ENCODE peak calls at places on chromosomes 5 and 9, in four cellular contexts. E is H1, W is HepG2, J is GM12878. D is an unnamed sample.
A peak's percentile ranks its signal among the peaks of the same experiment; 100 is the strongest.

GRCh38 chr5:147901555-147901954 is 4.8 kb downstream of the C5orf46 start:
- DNase-seq in W (no peak), J (no peak), E (no peak), D (no peak)

GRCh38 chr9:108180511-108180910 is 675.3 kb downstream of the ACTL7B start:
- DNase-seq in E (no peak), W (no peak), J (no peak), D (no peak)

GRCh38 chr5:172496671-172497371 is 42.5 kb upstream of the SH3PXD2B start:
- DNase-seq in E (peak; percentile 24), J (no peak), W (no peak), D (no peak)

GRCh38 chr5:61319388-61320146 is 12.5 kb upstream of the ZSWIM6 start:
- DNase-seq in J (peak; percentile 88), E (peak; percentile 60), W (no peak), D (no peak)

GRCh38 chr5:51651889-51652288 is 268.6 kb downstream of the ISL1 start:
- DNase-seq in E (no peak), J (no peak), W (no peak), D (no peak)

GRCh38 chr5:80346055-80346454 is 26.3 kb downstream of the SPZ1 start:
- DNase-seq in E (no peak), J (no peak), W (peak; percentile 44), D (peak; percentile 27)

GRCh38 chr9:129011761-129012281 is 16.3 kb downstream of the SH3GLB2 start:
- DNase-seq in J (no peak), E (no peak), W (no peak), D (no peak)

GRCh38 chr9:102273952-102274351 is 535.5 kb upstream of the GRIN3A start:
- DNase-seq in W (no peak), J (no peak), E (no peak), D (no peak)

GRCh38 chr9:85067792-85068191 is 398.3 kb downstream of the NTRK2 start:
- DNase-seq in J (no peak), E (no peak), W (no peak), D (no peak)

GRCh38 chr9:137095664-137096517 is 9.1 kb downstream of the MAN1B1 start:
- DNase-seq in E (no peak), J (peak; percentile 61), W (no peak), D (no peak)

GRCh38 chr9:116055536-116055935 is 98.1 kb upstream of the PAPPA start:
- DNase-seq in W (no peak), E (no peak), J (no peak), D (no peak)

GRCh38 chr5:160767062-160767461 is 84.9 kb downstream of the ATP10B start:
- DNase-seq in E (no peak), J (no peak), W (no peak), D (no peak)

GRCh38 chr9:33750307-33750838 is 45.0 kb upstream of the PRSS3 start:
- DNase-seq in E (no peak), J (no peak), W (no peak), D (no peak)

GRCh38 chr5:67297376-67297775 is 100.8 kb upstream of the CD180 start:
- DNase-seq in J (no peak), W (no peak), E (no peak), D (no peak)

GRCh38 chr5:132378580-132378979 is 9.1 kb downstream of the SLC22A5 start:
- DNase-seq in J (no peak), W (no peak), E (no peak), D (no peak)

GRCh38 chr5:59832577-59833301 is 60.8 kb downstream of the PDE4D start:
- DNase-seq in E (no peak), J (no peak), W (no peak), D (no peak)

GRCh38 chr5:100659080-100659479 is 123.9 kb downstream of the FAM174A start:
- DNase-seq in E (no peak), W (no peak), J (no peak), D (no peak)

GRCh38 chr5:92328584-92329259 is 945.6 kb upstream of the ARRDC3 start:
- DNase-seq in W (no peak), E (no peak), J (no peak), D (no peak)

GRCh38 chr5:180291943-180292831 is at the start of gene MAPK9:
- DNase-seq in J (no peak), E (peak; percentile 88), W (peak; percentile 62), D (peak; percentile 55)

GRCh38 chr9:133144887-133145466 is 18.7 kb downstream of the GBGT1 start:
- DNase-seq in W (no peak), J (no peak), E (no peak), D (no peak)

GRCh38 chr9:2424564-2425153 is 196.9 kb upstream of the VLDLR start:
- DNase-seq in W (no peak), J (no peak), E (no peak), D (no peak)

GRCh38 chr9:2427016-2427891 is 194.3 kb upstream of the VLDLR start:
- DNase-seq in J (no peak), E (no peak), W (no peak), D (no peak)
- TF ChIP-seq SUZ12 in J (no peak), E (no peak), W (no peak), D (no peak)

DNA sequence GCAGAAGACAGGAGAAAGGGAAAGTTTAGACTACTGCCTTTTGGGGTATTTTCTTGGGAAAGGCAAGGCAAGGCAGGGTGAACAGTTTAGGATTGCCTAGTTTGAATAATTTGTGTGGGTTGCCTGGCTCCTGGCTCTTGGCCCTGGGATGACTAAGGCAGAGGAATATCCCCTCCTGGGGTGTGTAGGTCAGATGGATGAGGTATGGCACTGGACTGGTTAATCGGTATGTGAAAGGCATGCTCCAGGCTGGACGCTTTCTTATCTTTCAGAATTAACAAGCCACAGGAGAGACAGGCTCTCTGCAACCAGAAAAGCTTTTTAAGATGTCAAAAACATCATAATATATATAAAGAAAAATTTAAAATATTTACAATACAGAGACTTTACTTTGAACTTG is 58.6 kb downstream of the STARD4 start:
- DNase-seq in E (no peak), J (no peak), W (no peak), D (no peak)
- TF ChIP-seq YY1 in E (no peak), J (no peak), W (no peak), D (no peak)

DNA sequence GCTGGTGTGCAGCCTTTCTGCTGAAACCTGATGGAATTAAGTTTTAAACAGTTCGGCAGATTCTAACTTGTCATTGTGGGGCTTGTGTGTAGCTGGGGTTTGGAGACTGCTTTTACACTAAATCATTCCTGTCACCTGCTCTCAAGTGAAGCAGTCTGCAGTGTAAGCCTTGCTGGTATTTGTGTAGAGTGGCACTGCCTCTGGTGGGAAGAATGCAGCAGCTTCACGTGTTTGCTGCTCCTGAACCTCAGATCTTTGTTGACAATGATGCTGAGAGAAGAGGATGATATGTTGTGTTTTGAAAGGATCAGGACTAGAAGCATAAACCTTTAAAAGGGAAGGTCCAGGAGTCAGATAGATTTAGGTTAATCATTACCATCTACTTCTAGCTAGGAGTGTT is 88.1 kb downstream of the KDM4C start:
- DNase-seq in W (peak; percentile 83), J (no peak), E (no peak), D (peak; percentile 49)
- TF ChIP-seq SUZ12 in W (no peak), J (no peak), E (no peak), D (no peak)

GRCh38 chr9:120386390-120387131 is 193.4 kb downstream of the CDK5RAP2 start:
- DNase-seq in W (peak; percentile 89), E (no peak), J (no peak), D (no peak)
- TF ChIP-seq YY1 in W (no peak), E (no peak), J (no peak), D (no peak)

GRCh38 chr9:120650352-120650751 is 63.9 kb downstream of the MEGF9 start:
- DNase-seq in J (no peak), W (peak; percentile 48), E (no peak), D (no peak)
- TF ChIP-seq SUZ12 in J (no peak), W (no peak), E (no peak), D (no peak)

GRCh38 chr5:40511801-40512200 is 167.9 kb upstream of the PTGER4 start:
- DNase-seq in W (no peak), E (no peak), J (no peak), D (no peak)

GRCh38 chr5:40518511-40518917 is 161.2 kb upstream of the PTGER4 start:
- DNase-seq in J (no peak), W (no peak), E (no peak), D (no peak)

GRCh38 chr5:40514986-40515385 is 164.7 kb upstream of the PTGER4 start:
- DNase-seq in E (no peak), W (no peak), J (no peak), D (no peak)
- TF ChIP-seq YY1 in E (no peak), W (no peak), J (no peak), D (no peak)

GRCh38 chr5:150355791-150356190 is 1.7 kb upstream of the TCOF1 start:
- DNase-seq in W (no peak), J (no peak), E (no peak), D (no peak)
- TF ChIP-seq SUZ12 in W (no peak), J (no peak), E (no peak), D (no peak)

DNA sequence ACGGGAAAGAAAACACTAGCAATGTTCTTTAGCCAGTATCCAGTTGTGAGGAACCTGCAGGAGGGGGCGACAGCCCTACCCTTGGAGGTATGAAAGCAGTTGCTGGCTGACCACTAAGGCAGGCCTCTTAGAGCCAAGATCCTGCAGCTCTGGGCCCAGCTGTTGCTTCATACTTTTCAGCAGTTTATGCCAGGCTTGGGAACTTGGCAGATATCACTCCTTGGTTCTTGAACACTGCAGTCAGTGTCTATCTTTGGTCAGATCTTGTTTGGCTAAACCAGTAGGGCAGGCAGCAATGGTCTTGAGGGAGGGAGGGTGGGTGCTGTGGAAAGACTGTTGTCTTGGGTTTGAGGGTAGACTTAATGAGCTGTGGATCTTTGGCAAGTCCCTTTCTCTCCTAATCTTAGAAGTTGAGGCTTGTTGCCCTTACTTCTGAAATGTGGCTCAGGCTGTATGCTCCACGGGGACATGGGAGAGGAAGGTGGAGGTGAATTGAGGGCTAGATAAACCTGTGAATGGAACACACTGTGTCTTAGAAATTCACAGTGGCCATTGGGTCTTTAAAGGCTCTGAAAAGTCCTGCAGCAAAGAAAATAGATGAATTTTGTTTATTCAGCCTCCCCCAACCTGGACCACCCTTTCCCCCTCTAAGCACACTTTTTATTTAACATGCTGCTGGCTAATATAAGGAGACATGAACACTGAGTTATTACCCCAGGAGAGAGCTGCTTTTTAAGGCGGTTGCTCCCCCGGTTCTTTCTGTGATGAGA is 37.5 kb downstream of the ZNF618 start:
- DNase-seq in J (no peak), E (peak; percentile 28), W (no peak), D (no peak)
- TF ChIP-seq YY1 in J (no peak), E (no peak), W (no peak), D (no peak)

GRCh38 chr9:101117091-101117490 is 88.6 kb downstream of the PLPPR1 start:
- DNase-seq in J (no peak), W (no peak), E (no peak), D (no peak)
- TF ChIP-seq SUZ12 in J (no peak), W (no peak), E (no peak), D (no peak)

DNA sequence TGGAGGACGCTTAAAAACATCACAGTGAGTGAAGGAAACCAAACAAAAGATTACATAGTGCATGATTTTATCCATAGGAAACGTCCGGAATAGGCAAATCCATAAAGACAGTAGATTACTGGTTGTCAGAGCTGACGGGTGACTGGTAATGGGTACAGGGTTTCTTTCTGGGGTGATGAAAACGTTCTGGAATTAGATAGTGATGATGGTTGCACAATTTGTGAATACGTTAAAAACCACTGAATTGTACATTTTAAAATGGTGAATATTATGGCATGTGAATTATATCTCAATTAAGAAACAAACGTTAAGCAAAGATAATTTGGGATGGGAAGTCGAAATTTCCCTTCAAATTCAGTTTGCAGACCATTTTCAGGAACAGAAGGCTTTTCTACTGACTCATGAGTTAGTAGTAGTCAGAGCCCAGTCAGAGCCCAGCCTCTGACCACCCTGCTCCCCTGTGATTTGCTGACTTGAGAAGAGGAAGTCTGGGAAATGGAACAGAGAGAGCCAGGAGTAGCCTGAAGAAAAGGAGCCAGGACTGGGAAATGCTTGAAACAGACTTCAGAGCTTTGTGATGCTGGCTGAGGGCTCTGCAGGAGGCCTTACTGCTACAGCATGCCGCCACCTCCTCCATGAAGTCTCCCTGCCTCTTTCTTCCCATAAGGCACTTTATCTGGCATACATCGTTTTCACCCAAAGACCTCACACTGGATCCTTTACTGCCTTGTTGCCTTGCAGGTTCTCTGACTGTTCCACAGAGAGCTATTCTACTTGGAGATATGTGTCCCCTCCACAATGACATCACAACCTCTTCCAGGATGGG is 46.4 kb upstream of the CTNNA1 start:
- DNase-seq in J (no peak), W (no peak), E (no peak), D (no peak)
- TF ChIP-seq YY1 in J (no peak), W (no peak), E (no peak), D (no peak)

D was measured in NT2/D1.